ENCODE peak calls at places on chromosomes 3 and 15, in seven cellular contexts. U, O, J, M, K, F and I are unnamed samples. For H3K9me3 and H3K4me1, the result is how much of the 10 kb centered on the place peaks cover.

GRCh38 chr3:40691598-40691905 is 166.8 kb downstream of the ZNF621 start:
- DNase-seq in M (no peak), O (no peak), K (no peak), U (no peak), J (no peak), F (no peak), I (no peak)

GRCh38 chr15:58457466-58457965 is 25.7 kb downstream of the LIPC start:
- DNase-seq in M (no peak), F (peak), K (no peak), J (no peak), O (no peak), U (no peak), I (no peak)

GRCh38 chr15:43132830-43133428 is 457 bp upstream of the TMEM62 start:
- DNase-seq in U (peak), F (no peak), O (no peak), K (peak), J (no peak), M (no peak), I (peak)

GRCh38 chr3:156981005-156981404 is 154.9 kb downstream of the LEKR1 start:
- DNase-seq in J (no peak), U (no peak), M (no peak), K (no peak), O (no peak), F (peak), I (no peak)

GRCh38 chr15:63447277-63447676 is 57.1 kb upstream of the USP3 start:
- DNase-seq in F (no peak), K (no peak), O (no peak), J (no peak), U (no peak), M (no peak), I (no peak)

GRCh38 chr15:95284933-95285401 is 1045.5 kb upstream of the NR2F2 start:
- DNase-seq in F (peak), K (no peak), M (no peak), O (no peak), J (no peak), U (no peak), I (no peak)

GRCh38 chr15:71588746-71589145 is 221.6 kb upstream of the NR2E3 start:
- DNase-seq in U (no peak), O (peak), M (no peak), K (no peak), J (no peak), F (peak), I (no peak)

GRCh38 chr3:142027713-142028112 is 121.6 kb downstream of the TFDP2 start:
- DNase-seq in O (no peak), J (no peak), K (no peak), F (peak), M (no peak), U (no peak), I (no peak)

GRCh38 chr3:194312743-194313281 is 38.3 kb downstream of the CPN2 start:
- DNase-seq in M (peak), K (peak), O (no peak), U (no peak), F (peak), J (no peak), I (peak)

GRCh38 chr3:46573701-46574100 is 7.6 kb upstream of the LRRC2 start:
- DNase-seq in F (no peak), O (no peak), K (no peak), U (no peak), J (no peak), M (no peak), I (no peak)

GRCh38 chr3:161305095-161305991 is 66.0 kb downstream of the SPTSSB start:
- DNase-seq in K (no peak), F (peak), U (no peak), O (peak), M (no peak), J (no peak), I (no peak)

GRCh38 chr3:52123106-52123708 is 31.0 kb downstream of the POC1A start:
- DNase-seq in K (peak), O (peak), U (peak), F (peak), J (no peak), M (peak), I (peak)

GRCh38 chr3:17140670-17141505 is 256.1 kb downstream of the PLCL2 start:
- DNase-seq in K (peak), U (no peak), O (no peak), M (peak), F (peak), J (no peak), I (peak)

GRCh38 chr15:61175024-61175423 is 54.1 kb downstream of the RORA start:
- DNase-seq in F (no peak), J (no peak), K (no peak), M (no peak), U (no peak), O (no peak), I (no peak)

GRCh38 chr3:126270145-126270811 is 86.9 kb downstream of the KLF15 start:
- DNase-seq in F (peak), U (peak), O (no peak), K (peak), J (no peak), M (peak), I (peak)

GRCh38 chr3:7684193-7684592 is 817.4 kb upstream of the LMCD1 start:
- DNase-seq in U (no peak), O (no peak), J (no peak), M (no peak), K (no peak), F (no peak), I (no peak)

GRCh38 chr3:140736863-140737460 is 59.1 kb downstream of the TRIM42 start:
- DNase-seq in U (no peak), K (peak), J (no peak), F (peak), M (peak), O (peak), I (peak)

GRCh38 chr3:194824676-194825075 is 139.0 kb downstream of the FAM43A start:
- DNase-seq in K (no peak), O (no peak), J (no peak), M (peak), U (no peak), F (peak), I (peak)

GRCh38 chr3:52836991-52837390 is 2.2 kb upstream of the MUSTN1 start:
- DNase-seq in F (no peak), O (no peak), J (no peak), M (no peak), K (no peak), U (no peak), I (no peak)

GRCh38 chr15:60004019-60004845 is at the start of gene FOXB1:
- DNase-seq in O (no peak), U (no peak), K (no peak), M (no peak), F (no peak), J (no peak), I (no peak)

GRCh38 chr15:42371125-42371524 is 11.8 kb downstream of the CAPN3 start:
- DNase-seq in M (no peak), O (no peak), K (no peak), F (no peak), U (no peak), J (no peak), I (no peak)

GRCh38 chr3:183500981-183501704 is 54.4 kb downstream of the KLHL6 start:
- DNase-seq in J (no peak), K (no peak), O (no peak), U (no peak), F (no peak), M (no peak), I (no peak)

GRCh38 chr3:8458235-8458634 is 43.4 kb upstream of the LMCD1 start:
- DNase-seq in O (no peak), M (no peak), U (no peak), F (peak), K (no peak), J (no peak), I (no peak)

GRCh38 chr3:13039286-13039896 is 33.8 kb downstream of the IQSEC1 start:
- DNase-seq in J (no peak), U (no peak), O (no peak), K (no peak), F (peak), M (no peak), I (no peak)

GRCh38 chr15:65332662-65333440 is 28.4 kb downstream of the RNU5B-1 start:
- DNase-seq in J (no peak), M (no peak), K (no peak), F (no peak), O (no peak), U (no peak), I (no peak)

GRCh38 chr3:106120334-106120733 is 251.5 kb upstream of the CBLB start:
- DNase-seq in O (no peak), U (no peak), J (no peak), M (no peak), F (peak), K (peak), I (no peak)

GRCh38 chr3:9384141-9384828 is 13.1 kb upstream of the SETD5 start:
- DNase-seq in U (no peak), M (no peak), K (no peak), J (no peak), O (no peak), F (peak), I (no peak)

GRCh38 chr3:121957674-121958419 is 63.6 kb downstream of the SLC15A2 start:
- DNase-seq in F (no peak), U (no peak), M (no peak), J (no peak), O (no peak), K (peak), I (peak)

GRCh38 chr15:40357246-40357645 is 773 bp upstream of the DISP2 start:
- DNase-seq in K (no peak), J (no peak), U (no peak), F (no peak), M (no peak), O (no peak), I (no peak)

GRCh38 chr3:152269423-152270144 is 855 bp downstream of the MBNL1 start:
- DNase-seq in K (peak), F (peak), O (peak), M (peak), J (no peak), U (peak), I (peak)

GRCh38 chr3:35932995-35933394 is 293.7 kb downstream of the ARPP21 start:
- DNase-seq in M (no peak), F (peak), J (no peak), O (peak), U (no peak), K (peak), I (no peak)

GRCh38 chr15:96328101-96328958 is 2.2 kb upstream of the NR2F2 start:
- DNase-seq in U (no peak), J (no peak), O (no peak), K (no peak), M (no peak), F (peak), I (no peak)

GRCh38 chr15:25176616-25176923 is 221.8 kb downstream of the SNRPN start:
- DNase-seq in O (no peak), K (peak), M (peak), U (no peak), J (no peak), F (no peak), I (peak)
- H3K9me3 ChIP-seq in O (under half), K (under half), M (under half), U (under half), J (under half), F (under half), I (under half)

DNA sequence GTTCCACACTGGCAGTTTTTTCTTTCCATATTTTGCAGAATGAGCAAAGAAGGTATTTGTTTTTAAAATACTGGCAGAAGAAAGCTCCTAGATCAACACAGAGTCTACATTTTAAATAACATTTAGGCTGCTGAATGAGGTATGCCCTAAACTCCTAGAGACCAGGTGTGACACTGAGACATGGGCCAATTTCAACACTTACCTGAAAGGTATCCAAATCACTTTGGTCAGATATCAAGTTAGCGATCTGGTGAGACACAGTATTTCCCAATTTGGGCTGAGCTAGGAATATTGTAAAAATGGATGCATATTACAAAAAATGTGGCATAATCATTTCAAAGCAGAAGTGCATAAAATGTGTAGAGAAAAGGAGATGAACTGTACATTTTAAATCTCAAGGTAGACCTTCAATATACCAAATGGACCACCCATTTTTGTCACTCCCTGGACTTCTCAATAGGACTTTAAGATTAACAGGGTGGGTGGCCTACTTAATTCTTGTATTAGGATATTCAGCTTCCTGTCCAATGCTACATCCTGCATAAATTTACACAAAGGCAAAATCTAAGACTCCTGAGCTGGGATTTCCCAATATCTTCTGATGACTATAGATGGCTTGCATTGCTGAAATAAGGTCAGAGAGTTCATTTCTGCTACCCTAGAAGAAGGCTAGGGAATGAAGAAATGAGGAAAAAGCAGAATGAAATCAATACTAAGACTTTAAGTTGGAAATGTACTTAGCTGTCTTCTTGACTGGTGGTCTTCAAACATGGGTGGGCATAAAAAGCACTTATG is 487.8 kb downstream of the FOXP1 start:
- DNase-seq in U (no peak), J (no peak), K (no peak), O (no peak), F (no peak), M (no peak), I (no peak)
- H3K4me1 ChIP-seq in U (under half), J (under half), K (under half), O (under half), F (under half), M (under half), I (under half)

GRCh38 chr3:138646527-138646926 is 38.0 kb downstream of the FAIM start:
- DNase-seq in O (no peak), J (no peak), M (no peak), K (no peak), U (no peak), F (no peak), I (no peak)

GRCh38 chr3:138640537-138640936 is 32.0 kb downstream of the FAIM start:
- DNase-seq in K (no peak), M (no peak), J (no peak), U (no peak), F (peak), O (no peak), I (no peak)

GRCh38 chr3:138642226-138642926 is 33.8 kb downstream of the FAIM start:
- DNase-seq in U (no peak), O (no peak), M (no peak), F (no peak), J (no peak), K (no peak), I (no peak)

GRCh38 chr3:138646008-138646407 is 37.4 kb downstream of the FAIM start:
- DNase-seq in O (no peak), J (no peak), M (no peak), F (no peak), U (no peak), K (no peak), I (no peak)

DNA sequence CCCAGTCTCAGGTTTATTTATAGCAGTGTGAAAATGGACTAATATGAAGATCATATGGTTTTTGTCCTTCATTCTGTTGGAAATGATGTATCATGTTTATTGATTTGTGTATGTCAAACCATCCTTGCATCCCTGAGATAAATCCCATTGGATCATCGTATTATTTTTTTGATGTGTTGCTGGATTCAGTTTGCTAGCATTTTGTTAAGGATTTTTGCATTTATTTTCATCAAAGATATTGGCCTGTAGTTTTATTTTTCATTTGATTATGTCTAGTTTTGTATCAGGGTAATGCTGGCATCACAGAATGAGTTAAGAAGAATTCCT is 34.3 kb downstream of the FAIM start:
- DNase-seq in O (no peak), U (no peak), M (no peak), K (no peak), J (no peak), F (no peak), I (no peak)
- H3K9me3 ChIP-seq in O (under half), U (under half), M (under half), K (under half), J (under half), F (under half), I (half or more)

GRCh38 chr3:129500334-129500658 is 28.1 kb upstream of the RHO start:
- DNase-seq in J (no peak), O (no peak), M (no peak), K (no peak), F (no peak), U (no peak), I (no peak)

GRCh38 chr3:129503387-129504010 is 24.9 kb upstream of the RHO start:
- DNase-seq in U (no peak), K (no peak), O (no peak), F (peak), M (no peak), J (no peak), I (no peak)

GRCh38 chr3:129502641-129503386 is 25.6 kb upstream of the RHO start:
- DNase-seq in K (no peak), M (no peak), U (no peak), J (no peak), O (no peak), F (no peak), I (no peak)

GRCh38 chr3:129504471-129505100 is 23.9 kb upstream of the RHO start:
- DNase-seq in F (no peak), M (no peak), K (no peak), U (no peak), O (no peak), J (no peak), I (no peak)

DNA sequence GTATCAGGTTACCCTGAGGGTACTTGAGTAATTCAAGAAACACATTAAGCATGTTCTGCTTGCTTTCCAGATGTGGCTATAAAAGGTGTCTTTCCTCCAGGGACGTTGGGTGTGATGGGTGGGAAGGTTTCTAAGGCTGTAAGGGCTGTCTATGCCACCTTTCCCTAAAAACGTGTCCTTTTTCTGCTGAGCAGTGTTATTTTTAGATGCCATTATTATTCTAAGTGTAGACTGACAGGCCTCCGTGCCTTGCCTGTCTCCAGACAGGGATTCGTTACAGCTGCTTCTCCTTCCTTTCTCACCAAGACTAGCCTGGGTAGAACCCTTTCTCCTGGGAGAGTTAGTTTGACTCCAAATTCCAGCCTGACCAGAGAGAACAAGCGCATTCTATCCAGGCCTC is 26.8 kb upstream of the RHO start:
- DNase-seq in O (no peak), U (no peak), K (no peak), M (no peak), F (no peak), J (no peak), I (no peak)
- H3K4me1 ChIP-seq in O (under half), U (under half), K (under half), M (under half), F (under half), J (under half), I (under half)

GRCh38 chr3:185316740-185317407 is 46.1 kb upstream of the MAP3K13 start:
- DNase-seq in K (no peak), F (peak), J (no peak), U (no peak), M (no peak), O (no peak), I (no peak)
- H3K9me3 ChIP-seq in K (under half), F (under half), J (under half), U (under half), M (under half), O (under half), I (under half)

GRCh38 chr3:72766866-72767265 is 81.4 kb downstream of the SHQ1 start:
- DNase-seq in J (no peak), U (no peak), M (no peak), O (no peak), F (no peak), K (no peak), I (no peak)
- H3K4me1 ChIP-seq in J (under half), U (under half), M (under half), O (under half), F (under half), K (under half), I (under half)

GRCh38 chr15:25415707-25416106 is 23.1 kb downstream of the UBE3A start:
- DNase-seq in O (no peak), M (no peak), K (no peak), F (no peak), J (no peak), U (no peak), I (no peak)

GRCh38 chr15:25415217-25415616 is 23.6 kb downstream of the UBE3A start:
- DNase-seq in F (no peak), M (no peak), J (no peak), U (no peak), K (no peak), O (no peak), I (no peak)

GRCh38 chr15:25417604-25418003 is 21.2 kb downstream of the UBE3A start:
- DNase-seq in J (no peak), O (no peak), U (no peak), F (no peak), M (no peak), K (no peak), I (no peak)

GRCh38 chr15:25416693-25417092 is 22.1 kb downstream of the UBE3A start:
- DNase-seq in O (no peak), M (no peak), J (no peak), U (no peak), K (peak), F (peak), I (no peak)

DNA sequence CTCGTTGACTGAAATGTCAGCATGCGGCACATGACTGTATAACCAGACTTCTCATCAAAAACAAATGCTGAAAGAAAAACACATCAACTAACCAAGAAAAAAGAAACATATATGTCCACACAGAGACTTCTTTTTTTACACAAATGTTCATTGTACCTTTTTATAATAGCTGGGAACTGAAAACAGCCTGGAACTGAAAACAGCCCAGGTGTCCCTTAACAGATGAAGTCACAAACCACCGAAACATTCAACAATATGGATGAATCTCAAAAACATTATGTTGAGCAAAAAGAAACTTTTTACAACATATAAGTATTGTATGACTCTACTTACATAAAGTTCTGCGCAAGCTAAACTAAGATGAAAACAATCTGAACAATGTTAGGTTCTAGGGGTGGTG is 20.6 kb downstream of the UBE3A start:
- DNase-seq in U (no peak), M (no peak), K (no peak), F (no peak), J (no peak), O (no peak), I (no peak)
- H3K9me3 ChIP-seq in U (under half), M (under half), K (under half), F (under half), J (under half), O (under half), I (under half)